ENCODE peak calls at places on chromosomes 2 and 18, in eight cellular contexts. G is A549, S is fibroblast of villous mesenchyme, E is brain microvascular endothelial cell, W is BJ, D is pancreas, K is prostate gland, L is HCT116. Y is an unnamed sample.

GRCh38 chr2:113863166-113863565 is 26.7 kb upstream of the ACTR3 start:
- DNase-seq in S (no peak), K (no peak), G (no peak), W (no peak), D (no peak), L (no peak), E (no peak), Y (no peak)

GRCh38 chr2:9330639-9331270 is 92.6 kb downstream of the ITGB1BP1 start:
- DNase-seq in L (no peak), K (no peak), G (no peak), D (no peak), S (no peak), W (no peak), E (no peak), Y (no peak)

GRCh38 chr2:129297430-129297829 is 682.0 kb upstream of the RAB6C start:
- DNase-seq in E (no peak), L (no peak), D (no peak), W (no peak), G (no peak), S (no peak), K (no peak), Y (no peak)

GRCh38 chr2:136990316-136990715 is 225.0 kb downstream of the THSD7B start:
- DNase-seq in K (no peak), S (no peak), E (no peak), W (no peak), D (no peak), G (no peak), L (no peak), Y (no peak)

GRCh38 chr2:239461551-239462515 is 61.0 kb upstream of the HDAC4 start:
- DNase-seq in L (no peak), W (no peak), S (no peak), K (no peak), E (no peak), G (no peak), D (no peak), Y (peak)

GRCh38 chr2:68187329-68187728 is 29.6 kb downstream of the PNO1 start:
- DNase-seq in S (no peak), L (no peak), G (no peak), D (no peak), E (no peak), W (no peak), K (no peak), Y (no peak)

GRCh38 chr18:8260319-8260718 is 348.9 kb upstream of the RAB12 start:
- DNase-seq in G (no peak), L (no peak), W (no peak), K (no peak), E (no peak), S (no peak), D (no peak), Y (no peak)

GRCh38 chr2:240644859-240645301 is 19.6 kb downstream of the GPR35 start:
- DNase-seq in G (no peak), E (no peak), S (no peak), D (no peak), K (no peak), W (no peak), L (no peak), Y (no peak)

GRCh38 chr2:230665263-230665691 is 47.4 kb upstream of the CAB39 start:
- DNase-seq in K (no peak), G (no peak), L (no peak), D (no peak), W (no peak), S (no peak), E (no peak), Y (no peak)

GRCh38 chr2:233418761-233419625 is 64.7 kb downstream of the DGKD start:
- DNase-seq in G (peak), D (no peak), K (no peak), W (no peak), S (peak), E (peak), L (peak), Y (no peak)

GRCh38 chr18:74097803-74098202 is 49.8 kb downstream of the FBXO15 start:
- DNase-seq in K (no peak), G (no peak), L (no peak), S (no peak), W (no peak), E (no peak), D (no peak), Y (no peak)

GRCh38 chr18:78754311-78755043 is 225.1 kb upstream of the SALL3 start:
- DNase-seq in S (no peak), K (no peak), E (no peak), W (no peak), G (no peak), L (no peak), D (peak), Y (no peak)

GRCh38 chr18:434410-434809 is 66.1 kb downstream of the COLEC12 start:
- DNase-seq in E (no peak), G (no peak), L (no peak), K (no peak), W (no peak), S (no peak), D (no peak), Y (no peak)

GRCh38 chr2:160407393-160408204 is 86.0 kb downstream of the RBMS1 start:
- DNase-seq in G (peak), L (no peak), K (peak), S (peak), E (peak), D (peak), W (no peak), Y (no peak)

GRCh38 chr2:129910446-129911362 is 68.8 kb upstream of the RAB6C start:
- DNase-seq in D (peak), S (no peak), G (no peak), K (no peak), W (no peak), E (no peak), L (no peak), Y (no peak)

GRCh38 chr18:63199743-63200241 is 119.8 kb downstream of the BCL2 start:
- DNase-seq in K (no peak), L (no peak), S (no peak), E (no peak), W (no peak), G (no peak), D (no peak), Y (no peak)

GRCh38 chr2:75592888-75593287 is 32.1 kb upstream of the EVA1A start:
- DNase-seq in K (no peak), E (no peak), W (no peak), L (no peak), G (no peak), S (no peak), D (no peak), Y (no peak)

GRCh38 chr2:22329097-22329716 is 1055.8 kb upstream of the KLHL29 start:
- DNase-seq in S (no peak), D (no peak), W (no peak), K (no peak), E (no peak), G (no peak), L (no peak), Y (no peak)

GRCh38 chr18:48166971-48167370 is 236.5 kb upstream of the SMAD2 start:
- DNase-seq in K (no peak), L (no peak), W (no peak), S (no peak), D (no peak), E (no peak), G (no peak), Y (no peak)

GRCh38 chr2:72605836-72606442 is 219.9 kb downstream of the EXOC6B start:
- DNase-seq in G (peak), L (no peak), W (no peak), D (no peak), K (no peak), S (peak), E (peak), Y (no peak)

GRCh38 chr2:210086292-210086691 is 83.9 kb downstream of the RPE start:
- DNase-seq in W (no peak), K (no peak), G (no peak), E (no peak), S (no peak), D (no peak), L (no peak), Y (no peak)

GRCh38 chr18:22816266-22817176 is 116.6 kb upstream of the RBBP8 start:
- DNase-seq in E (no peak), G (no peak), L (no peak), D (no peak), S (no peak), W (no peak), K (no peak), Y (no peak)

GRCh38 chr2:205739618-205740017 is 57.3 kb downstream of the NRP2 start:
- DNase-seq in G (no peak), D (no peak), K (no peak), L (no peak), E (no peak), W (no peak), S (no peak), Y (no peak)

GRCh38 chr2:15734871-15735737 is 143.4 kb downstream of the DDX1 start:
- DNase-seq in D (no peak), G (no peak), L (no peak), W (no peak), S (peak), K (no peak), E (peak), Y (no peak)

GRCh38 chr2:59594671-59595222 is 958.7 kb downstream of the BCL11A start:
- DNase-seq in G (no peak), S (no peak), L (no peak), W (no peak), D (no peak), E (no peak), K (no peak), Y (no peak)

GRCh38 chr2:136538489-136538888 is 226.9 kb upstream of the THSD7B start:
- DNase-seq in G (no peak), W (no peak), D (no peak), L (no peak), S (no peak), K (no peak), E (no peak), Y (no peak)

GRCh38 chr2:85541753-85542457 is 2.9 kb downstream of the MAT2A start:
- DNase-seq in L (no peak), D (no peak), S (no peak), K (peak), W (no peak), G (no peak), E (no peak), Y (no peak)

GRCh38 chr18:80185545-80185944 is 61.8 kb downstream of the PARD6G start:
- DNase-seq in D (no peak), K (no peak), G (no peak), S (no peak), L (no peak), W (no peak), E (no peak), Y (no peak)

GRCh38 chr18:45291616-45292612 is 323.4 kb upstream of the SLC14A2 start:
- DNase-seq in K (no peak), D (no peak), G (no peak), S (peak), E (peak), L (no peak), W (peak), Y (peak)

GRCh38 chr2:196274387-196274809 is 103.0 kb upstream of the STK17B start:
- DNase-seq in G (no peak), K (peak), D (no peak), W (no peak), E (peak), S (peak), L (no peak), Y (no peak)

DNA sequence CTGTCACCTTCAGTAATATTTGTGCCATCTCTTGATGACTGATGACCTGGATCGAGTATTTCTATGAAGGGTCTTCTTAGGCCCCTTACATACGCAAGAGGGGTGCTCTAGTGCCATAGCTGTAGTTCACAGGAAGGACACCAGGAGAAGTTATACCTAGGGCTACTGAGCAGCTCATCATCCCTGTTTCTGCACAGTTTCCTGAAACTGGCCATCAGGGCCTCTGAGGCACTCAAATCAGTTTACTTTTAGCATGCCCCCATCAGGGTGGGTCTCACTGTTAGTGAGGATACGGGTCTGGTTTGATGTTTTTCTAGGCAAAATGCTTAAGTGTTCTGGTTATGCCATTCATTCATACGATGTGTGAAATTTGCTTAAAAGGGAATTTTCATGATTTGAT is 20.0 kb upstream of the FBLN7 start:
- DNase-seq in D (no peak), G (peak), W (no peak), L (no peak), S (no peak), E (no peak), K (no peak), Y (no peak)
- TF ChIP-seq CTCF in D (no peak), G (no peak), W (no peak), L (peak), S (peak), E (peak), K (no peak), Y (no peak)

GRCh38 chr2:28544915-28545589 is 49.2 kb downstream of the PLB1 start:
- DNase-seq in D (no peak), W (no peak), L (no peak), G (no peak), K (no peak), E (no peak), S (peak), Y (no peak)
- H3K4me3 ChIP-seq in D (no peak), W (no peak), L (no peak), G (no peak), K (no peak), E (no peak), S (no peak), Y (no peak)

DNA sequence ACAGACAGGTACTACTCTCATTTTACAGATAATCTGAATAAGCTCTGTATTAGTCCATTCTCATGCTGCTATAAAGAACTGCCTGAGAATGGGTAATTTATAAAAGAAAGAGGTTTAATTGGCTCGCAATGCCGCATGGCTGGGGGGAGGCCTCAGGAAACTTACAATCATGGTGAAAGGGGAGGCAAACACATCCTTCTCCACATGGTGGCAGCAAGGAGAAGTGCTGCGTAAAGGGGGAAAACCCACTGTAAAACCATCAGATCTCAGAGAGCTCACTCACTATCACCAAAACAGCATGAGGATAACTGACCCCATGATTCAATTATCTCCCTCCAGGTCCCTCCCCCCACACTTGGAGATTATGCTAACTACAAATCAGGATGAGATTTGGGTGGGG is 254.4 kb downstream of the KCNE4 start:
- DNase-seq in S (peak), K (no peak), L (peak), E (peak), W (no peak), G (peak), D (no peak), Y (no peak)
- TF ChIP-seq CTCF in S (peak), K (no peak), L (peak), E (peak), W (peak), G (peak), D (no peak), Y (peak)

GRCh38 chr2:215430528-215431187 is 5.2 kb downstream of the FN1 start:
- DNase-seq in E (peak), L (no peak), K (no peak), W (no peak), S (peak), G (no peak), D (no peak), Y (no peak)
- H3K4me3 ChIP-seq in E (peak), L (no peak), K (no peak), W (no peak), S (peak), G (no peak), D (no peak), Y (peak)

DNA sequence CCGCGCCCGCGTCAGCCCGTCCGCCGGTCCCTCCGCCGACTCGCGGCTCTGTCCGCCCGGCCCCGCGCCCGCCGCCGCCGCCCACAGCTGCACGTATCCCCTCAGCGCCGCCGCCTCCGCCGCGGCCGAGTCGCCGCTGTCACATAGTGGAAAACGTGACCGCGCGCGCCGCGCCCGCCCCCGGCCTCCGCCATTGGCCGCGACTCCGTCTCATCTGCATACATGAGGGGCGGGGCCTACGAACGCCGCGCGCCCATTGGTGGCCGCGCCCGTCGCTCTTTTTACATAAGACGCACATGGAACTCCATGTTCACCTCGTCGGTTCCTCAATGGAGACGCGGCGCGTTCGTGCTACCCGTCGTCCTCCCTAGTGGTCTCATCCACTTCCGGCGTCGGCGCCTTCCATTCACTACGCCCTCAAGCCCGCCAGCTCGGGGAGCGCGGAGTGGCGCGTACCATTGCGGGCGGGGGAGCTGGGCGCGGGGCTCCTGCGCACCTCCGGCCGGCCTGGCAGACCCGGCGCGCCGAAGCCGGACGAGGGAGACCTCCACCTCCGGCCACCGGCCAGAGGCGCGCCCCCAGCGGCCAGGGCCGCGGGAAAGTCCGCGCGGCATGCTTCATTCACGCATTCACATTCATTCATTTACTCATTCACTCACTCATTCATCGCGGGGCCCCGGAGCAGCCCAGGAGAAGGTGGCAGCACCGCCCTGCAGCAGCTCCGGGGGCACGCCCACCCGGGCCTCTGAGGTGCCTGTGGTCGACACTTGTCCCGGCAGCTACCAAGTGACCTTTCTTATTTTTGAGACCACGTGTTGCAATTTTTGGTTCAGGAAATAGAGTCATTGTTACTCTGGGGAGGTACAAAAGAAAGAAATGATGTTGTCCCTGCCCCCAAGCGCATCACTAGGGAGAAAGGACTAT is 502 bp upstream of the PER2 start:
- DNase-seq in E (peak), S (peak), D (peak), K (peak), W (peak), G (peak), L (peak), Y (peak)
- TF ChIP-seq CTCF in E (peak), S (peak), D (peak), K (peak), W (peak), G (peak), L (peak), Y (peak)

GRCh38 chr2:219057709-219058540 is 2.8 kb downstream of the IHH start:
- DNase-seq in S (peak), G (peak), D (peak), E (peak), K (peak), W (no peak), L (peak), Y (no peak)

GRCh38 chr2:219059375-219059724 is 1.4 kb downstream of the IHH start:
- DNase-seq in G (no peak), S (no peak), E (no peak), K (no peak), W (no peak), D (no peak), L (no peak), Y (no peak)

GRCh38 chr2:219056896-219057708 is 3.6 kb downstream of the IHH start:
- DNase-seq in E (no peak), W (no peak), L (no peak), G (no peak), S (no peak), K (no peak), D (peak), Y (no peak)

GRCh38 chr2:219059725-219060682 is 717 bp downstream of the IHH start:
- DNase-seq in E (no peak), K (no peak), D (peak), G (peak), L (no peak), S (no peak), W (no peak), Y (no peak)

DNA sequence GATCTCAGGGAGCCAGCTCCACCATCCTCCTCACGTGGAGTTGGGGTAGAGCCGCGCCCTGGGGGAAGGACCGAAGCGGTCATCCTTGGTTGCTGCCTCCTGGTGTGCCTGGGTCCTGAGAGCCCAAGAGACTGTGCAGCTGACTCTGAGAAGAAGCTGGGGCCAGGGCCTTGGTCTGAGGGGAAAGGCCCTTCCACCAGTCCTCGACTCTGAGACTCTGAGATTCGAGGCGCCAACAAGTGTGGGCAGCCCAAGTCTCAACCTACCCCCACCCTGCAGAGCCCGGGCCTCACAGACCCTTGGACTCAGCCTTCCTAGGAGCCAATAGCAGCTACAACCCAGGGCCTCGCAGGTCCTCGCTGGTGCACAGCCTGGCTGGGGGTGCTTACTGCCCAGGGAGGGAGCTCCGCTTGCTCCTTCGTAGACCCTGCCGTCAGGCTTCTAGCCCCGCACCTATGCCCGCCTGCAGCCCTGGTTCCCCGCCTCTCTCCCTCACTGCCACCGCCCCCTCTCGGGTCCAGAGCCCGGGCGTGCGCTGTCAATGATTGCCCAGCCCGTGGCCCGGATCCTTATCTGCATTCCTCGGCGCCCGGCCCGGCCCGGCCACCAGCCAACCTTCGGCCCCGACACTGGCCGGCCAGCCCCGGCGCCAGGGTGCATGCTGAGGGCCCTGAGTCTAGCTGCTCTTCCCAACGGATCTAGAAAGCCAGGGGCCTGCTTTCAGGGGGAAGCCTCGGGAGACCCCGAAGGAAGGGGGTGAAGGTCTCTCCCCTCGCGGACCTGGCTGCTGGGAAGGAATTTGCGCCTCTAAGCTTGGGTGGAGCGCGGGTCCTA is 2.0 kb downstream of the IHH start:
- DNase-seq in D (peak), L (no peak), G (no peak), S (no peak), W (no peak), E (no peak), K (no peak), Y (no peak)
- H3K4me3 ChIP-seq in D (peak), L (no peak), G (peak), S (no peak), W (no peak), E (no peak), K (peak), Y (no peak)

GRCh38 chr2:170411660-170412059 is 233.7 kb downstream of the MYO3B start:
- DNase-seq in L (no peak), E (no peak), D (no peak), S (no peak), K (no peak), W (no peak), G (no peak), Y (no peak)

GRCh38 chr2:170409164-170409535 is 231.2 kb downstream of the MYO3B start:
- DNase-seq in D (peak), L (peak), E (peak), G (peak), W (no peak), S (peak), K (peak), Y (peak)

GRCh38 chr2:170405326-170405725 is 227.4 kb downstream of the MYO3B start:
- DNase-seq in K (no peak), W (no peak), G (no peak), D (no peak), S (no peak), E (no peak), L (no peak), Y (no peak)

GRCh38 chr2:170404846-170405245 is 226.9 kb downstream of the MYO3B start:
- DNase-seq in L (no peak), W (no peak), D (no peak), K (no peak), E (no peak), S (no peak), G (no peak), Y (no peak)

GRCh38 chr2:170408461-170409163 is 230.7 kb downstream of the MYO3B start:
- DNase-seq in L (no peak), G (no peak), W (no peak), E (no peak), D (no peak), K (no peak), S (no peak), Y (no peak)
- TF ChIP-seq CTCF in L (no peak), G (no peak), W (no peak), E (no peak), D (no peak), K (no peak), S (no peak), Y (no peak)

GRCh38 chr2:237431856-237432255 is 17.9 kb upstream of the COL6A3 start:
- DNase-seq in D (no peak), S (peak), L (no peak), E (peak), G (no peak), W (no peak), K (no peak), Y (no peak)
- H3K4me3 ChIP-seq in D (no peak), S (no peak), L (no peak), E (peak), G (no peak), W (no peak), K (no peak), Y (no peak)

Y was measured in AG09309.